ENCODE peak calls at places on chromosomes 6 and 20, in ten cellular contexts. One of them, this sample, is unnamed. For H3K27me3, the result is how much of the 10 kb centered on the place peaks cover.

GRCh38 chr6:133183691-133184090 is 57.5 kb upstream of the EYA4 start:
- DNase-seq in adrenal gland: no peak
- DNase-seq in neural progenitor cell: no peak
- DNase-seq in breast epithelium: no peak
- DNase-seq in MM.1S: no peak
- DNase-seq in body of pancreas: no peak
- DNase-seq in colonic mucosa: no peak
- DNase-seq in right atrium auricular region: no peak
- DNase-seq in brain microvascular endothelial cell: no peak
- DNase-seq in tibial nerve: no peak
- DNase-seq in this sample: no peak

GRCh38 chr20:10467985-10468845 is 33.1 kb downstream of the SLX4IP start:
- DNase-seq in MM.1S: no peak
- DNase-seq in neural progenitor cell: peak
- DNase-seq in adrenal gland: no peak
- DNase-seq in right atrium auricular region: no peak
- DNase-seq in brain microvascular endothelial cell: peak
- DNase-seq in tibial nerve: no peak
- DNase-seq in breast epithelium: no peak
- DNase-seq in colonic mucosa: no peak
- DNase-seq in body of pancreas: no peak
- DNase-seq in this sample: no peak

GRCh38 chr6:132084811-132085509 is 133.8 kb upstream of the CCN2 start:
- DNase-seq in right atrium auricular region: no peak
- DNase-seq in brain microvascular endothelial cell: peak
- DNase-seq in neural progenitor cell: no peak
- DNase-seq in adrenal gland: no peak
- DNase-seq in tibial nerve: no peak
- DNase-seq in body of pancreas: no peak
- DNase-seq in colonic mucosa: no peak
- DNase-seq in breast epithelium: no peak
- DNase-seq in MM.1S: peak
- DNase-seq in this sample: no peak

GRCh38 chr6:50657513-50657912 is 55.8 kb upstream of the TFAP2D start:
- DNase-seq in breast epithelium: no peak
- DNase-seq in right atrium auricular region: no peak
- DNase-seq in brain microvascular endothelial cell: no peak
- DNase-seq in adrenal gland: no peak
- DNase-seq in colonic mucosa: no peak
- DNase-seq in tibial nerve: no peak
- DNase-seq in body of pancreas: no peak
- DNase-seq in MM.1S: no peak
- DNase-seq in neural progenitor cell: no peak
- DNase-seq in this sample: no peak

GRCh38 chr20:15328084-15328483 is 990.7 kb upstream of the FLRT3 start:
- DNase-seq in breast epithelium: peak
- DNase-seq in tibial nerve: no peak
- DNase-seq in colonic mucosa: no peak
- DNase-seq in body of pancreas: no peak
- DNase-seq in brain microvascular endothelial cell: no peak
- DNase-seq in neural progenitor cell: no peak
- DNase-seq in adrenal gland: no peak
- DNase-seq in MM.1S: no peak
- DNase-seq in right atrium auricular region: no peak
- DNase-seq in this sample: no peak

GRCh38 chr6:107320126-107320525 is 139.2 kb downstream of the PDSS2 start:
- DNase-seq in neural progenitor cell: no peak
- DNase-seq in tibial nerve: no peak
- DNase-seq in breast epithelium: no peak
- DNase-seq in right atrium auricular region: no peak
- DNase-seq in body of pancreas: no peak
- DNase-seq in colonic mucosa: no peak
- DNase-seq in brain microvascular endothelial cell: no peak
- DNase-seq in adrenal gland: no peak
- DNase-seq in MM.1S: no peak
- DNase-seq in this sample: no peak

GRCh38 chr6:167893416-167893815 is 66.7 kb downstream of the AFDN start:
- DNase-seq in brain microvascular endothelial cell: peak
- DNase-seq in colonic mucosa: no peak
- DNase-seq in tibial nerve: no peak
- DNase-seq in body of pancreas: no peak
- DNase-seq in breast epithelium: no peak
- DNase-seq in neural progenitor cell: no peak
- DNase-seq in adrenal gland: no peak
- DNase-seq in MM.1S: no peak
- DNase-seq in right atrium auricular region: no peak
- DNase-seq in this sample: no peak

GRCh38 chr6:85464722-85465150 is 14.9 kb downstream of the NT5E start:
- DNase-seq in right atrium auricular region: no peak
- DNase-seq in brain microvascular endothelial cell: peak
- DNase-seq in MM.1S: no peak
- DNase-seq in body of pancreas: no peak
- DNase-seq in colonic mucosa: no peak
- DNase-seq in breast epithelium: no peak
- DNase-seq in tibial nerve: no peak
- DNase-seq in neural progenitor cell: no peak
- DNase-seq in adrenal gland: no peak
- DNase-seq in this sample: no peak

GRCh38 chr20:63214514-63214913 is 1.4 kb downstream of the YTHDF1 start:
- DNase-seq in tibial nerve: no peak
- DNase-seq in right atrium auricular region: no peak
- DNase-seq in brain microvascular endothelial cell: no peak
- DNase-seq in colonic mucosa: no peak
- DNase-seq in breast epithelium: no peak
- DNase-seq in neural progenitor cell: no peak
- DNase-seq in body of pancreas: no peak
- DNase-seq in MM.1S: no peak
- DNase-seq in adrenal gland: no peak
- DNase-seq in this sample: no peak

GRCh38 chr20:63215101-63216040 is 560 bp downstream of the YTHDF1 start:
- DNase-seq in neural progenitor cell: peak
- DNase-seq in breast epithelium: no peak
- DNase-seq in tibial nerve: no peak
- DNase-seq in MM.1S: peak
- DNase-seq in body of pancreas: no peak
- DNase-seq in right atrium auricular region: no peak
- DNase-seq in adrenal gland: no peak
- DNase-seq in brain microvascular endothelial cell: peak
- DNase-seq in colonic mucosa: peak
- DNase-seq in this sample: no peak

GRCh38 chr20:63210011-63210605 is 5.8 kb downstream of the YTHDF1 start:
- DNase-seq in right atrium auricular region: no peak
- DNase-seq in MM.1S: no peak
- DNase-seq in brain microvascular endothelial cell: no peak
- DNase-seq in breast epithelium: no peak
- DNase-seq in body of pancreas: no peak
- DNase-seq in tibial nerve: no peak
- DNase-seq in colonic mucosa: no peak
- DNase-seq in neural progenitor cell: no peak
- DNase-seq in adrenal gland: no peak
- DNase-seq in this sample: no peak

GRCh38 chr20:63212393-63212730 is 3.6 kb downstream of the YTHDF1 start:
- DNase-seq in right atrium auricular region: no peak
- DNase-seq in adrenal gland: no peak
- DNase-seq in breast epithelium: no peak
- DNase-seq in neural progenitor cell: no peak
- DNase-seq in brain microvascular endothelial cell: no peak
- DNase-seq in MM.1S: no peak
- DNase-seq in body of pancreas: no peak
- DNase-seq in colonic mucosa: no peak
- DNase-seq in tibial nerve: no peak
- DNase-seq in this sample: no peak

GRCh38 chr20:63212792-63213191 is 3.1 kb downstream of the YTHDF1 start:
- DNase-seq in adrenal gland: no peak
- DNase-seq in right atrium auricular region: no peak
- DNase-seq in brain microvascular endothelial cell: no peak
- DNase-seq in breast epithelium: no peak
- DNase-seq in colonic mucosa: no peak
- DNase-seq in MM.1S: no peak
- DNase-seq in tibial nerve: no peak
- DNase-seq in neural progenitor cell: no peak
- DNase-seq in body of pancreas: no peak
- DNase-seq in this sample: no peak
- H3K27ac ChIP-seq in adrenal gland: no peak
- H3K27ac ChIP-seq in right atrium auricular region: no peak
- H3K27ac ChIP-seq in brain microvascular endothelial cell: no peak
- H3K27ac ChIP-seq in breast epithelium: no peak
- H3K27ac ChIP-seq in colonic mucosa: no peak
- H3K27ac ChIP-seq in MM.1S: no peak
- H3K27ac ChIP-seq in tibial nerve: no peak
- H3K27ac ChIP-seq in neural progenitor cell: no peak
- H3K27ac ChIP-seq in body of pancreas: no peak
- H3K27ac ChIP-seq in this sample: no peak

DNA sequence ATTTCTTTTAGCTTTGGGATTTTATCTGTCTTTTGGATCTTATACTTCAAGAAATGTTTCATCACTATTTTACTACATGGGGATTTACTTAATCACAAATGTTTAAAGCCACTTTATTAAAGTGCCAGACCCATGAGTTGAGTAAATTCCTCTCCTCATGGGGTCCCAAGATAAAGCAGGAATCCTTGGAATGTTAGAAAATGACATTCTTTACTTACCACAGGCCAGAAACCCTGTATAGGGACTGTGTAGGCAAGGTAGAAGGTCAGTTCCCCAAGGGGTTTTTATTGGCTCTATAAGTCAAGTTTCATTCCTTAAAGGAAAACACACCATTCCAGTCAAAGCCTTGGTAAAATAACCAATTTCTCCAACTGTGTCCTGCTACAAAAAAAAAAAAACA is 28.4 kb upstream of the OR2J2 start:
- DNase-seq in right atrium auricular region: no peak
- DNase-seq in body of pancreas: no peak
- DNase-seq in adrenal gland: no peak
- DNase-seq in neural progenitor cell: no peak
- DNase-seq in breast epithelium: no peak
- DNase-seq in brain microvascular endothelial cell: no peak
- DNase-seq in MM.1S: no peak
- DNase-seq in tibial nerve: no peak
- DNase-seq in colonic mucosa: no peak
- DNase-seq in this sample: no peak
- H3K27me3 ChIP-seq in right atrium auricular region: under half
- H3K27me3 ChIP-seq in body of pancreas: under half
- H3K27me3 ChIP-seq in adrenal gland: under half
- H3K27me3 ChIP-seq in neural progenitor cell: under half
- H3K27me3 ChIP-seq in breast epithelium: under half
- H3K27me3 ChIP-seq in brain microvascular endothelial cell: under half
- H3K27me3 ChIP-seq in MM.1S: under half
- H3K27me3 ChIP-seq in tibial nerve: under half
- H3K27me3 ChIP-seq in colonic mucosa: under half
- H3K27me3 ChIP-seq in this sample: under half

DNA sequence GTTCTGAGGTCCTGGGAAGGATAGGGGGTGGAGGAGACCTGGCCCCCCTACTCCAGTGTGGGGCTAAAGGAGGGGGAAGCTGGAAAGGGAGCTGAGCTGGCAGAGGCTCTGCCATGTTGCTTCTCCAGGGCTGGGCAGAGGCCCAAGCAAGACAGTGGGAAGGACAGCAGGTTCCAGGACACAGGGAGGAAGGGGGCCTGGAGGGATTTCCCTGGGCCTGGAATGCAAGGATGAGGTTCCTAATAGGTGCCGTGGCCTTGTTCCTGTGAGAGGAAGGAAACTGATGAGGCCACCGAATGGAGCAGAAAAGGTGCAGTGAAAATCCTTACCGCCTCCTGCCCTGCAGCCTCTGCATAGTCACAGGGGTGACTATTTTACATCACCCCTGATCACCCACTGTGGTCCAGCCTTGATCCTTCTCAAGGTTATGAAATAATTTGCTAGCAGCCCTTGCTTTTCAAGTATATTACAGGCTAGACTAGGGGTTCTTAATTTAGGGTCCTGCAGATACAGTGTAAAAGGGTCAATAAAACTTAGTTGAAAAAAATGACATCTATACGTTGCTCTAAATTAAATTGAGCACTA is 45.6 kb upstream of the RNF24 start:
- DNase-seq in brain microvascular endothelial cell: no peak
- DNase-seq in adrenal gland: no peak
- DNase-seq in right atrium auricular region: no peak
- DNase-seq in neural progenitor cell: no peak
- DNase-seq in colonic mucosa: no peak
- DNase-seq in tibial nerve: no peak
- DNase-seq in body of pancreas: no peak
- DNase-seq in breast epithelium: no peak
- DNase-seq in MM.1S: no peak
- DNase-seq in this sample: no peak
- TF ChIP-seq CTCF in brain microvascular endothelial cell: no peak
- TF ChIP-seq CTCF in adrenal gland: no peak
- TF ChIP-seq CTCF in right atrium auricular region: no peak
- TF ChIP-seq CTCF in neural progenitor cell: no peak
- TF ChIP-seq CTCF in colonic mucosa: no peak
- TF ChIP-seq CTCF in tibial nerve: no peak
- TF ChIP-seq CTCF in body of pancreas: no peak
- TF ChIP-seq CTCF in breast epithelium: no peak
- TF ChIP-seq CTCF in MM.1S: no peak
- TF ChIP-seq CTCF in this sample: no peak

GRCh38 chr6:35731736-35732532 is 4.9 kb upstream of the ARMC12 start:
- DNase-seq in brain microvascular endothelial cell: peak
- DNase-seq in adrenal gland: peak
- DNase-seq in tibial nerve: peak
- DNase-seq in right atrium auricular region: peak
- DNase-seq in colonic mucosa: peak
- DNase-seq in MM.1S: peak
- DNase-seq in breast epithelium: peak
- DNase-seq in body of pancreas: peak
- DNase-seq in neural progenitor cell: peak
- DNase-seq in this sample: peak

GRCh38 chr6:35731414-35731735 is 5.5 kb upstream of the ARMC12 start:
- DNase-seq in MM.1S: peak
- DNase-seq in neural progenitor cell: peak
- DNase-seq in right atrium auricular region: peak
- DNase-seq in adrenal gland: peak
- DNase-seq in body of pancreas: peak
- DNase-seq in tibial nerve: peak
- DNase-seq in colonic mucosa: peak
- DNase-seq in breast epithelium: peak
- DNase-seq in brain microvascular endothelial cell: peak
- DNase-seq in this sample: peak

GRCh38 chr6:35735452-35735851 is 1.4 kb upstream of the ARMC12 start:
- DNase-seq in MM.1S: no peak
- DNase-seq in colonic mucosa: peak
- DNase-seq in body of pancreas: peak
- DNase-seq in right atrium auricular region: no peak
- DNase-seq in brain microvascular endothelial cell: no peak
- DNase-seq in breast epithelium: no peak
- DNase-seq in adrenal gland: no peak
- DNase-seq in neural progenitor cell: no peak
- DNase-seq in tibial nerve: no peak
- DNase-seq in this sample: no peak

GRCh38 chr6:35730745-35731413 is 6.0 kb upstream of the ARMC12 start:
- DNase-seq in MM.1S: no peak
- DNase-seq in breast epithelium: no peak
- DNase-seq in right atrium auricular region: peak
- DNase-seq in colonic mucosa: no peak
- DNase-seq in brain microvascular endothelial cell: no peak
- DNase-seq in body of pancreas: no peak
- DNase-seq in neural progenitor cell: no peak
- DNase-seq in tibial nerve: peak
- DNase-seq in adrenal gland: no peak
- DNase-seq in this sample: no peak

DNA sequence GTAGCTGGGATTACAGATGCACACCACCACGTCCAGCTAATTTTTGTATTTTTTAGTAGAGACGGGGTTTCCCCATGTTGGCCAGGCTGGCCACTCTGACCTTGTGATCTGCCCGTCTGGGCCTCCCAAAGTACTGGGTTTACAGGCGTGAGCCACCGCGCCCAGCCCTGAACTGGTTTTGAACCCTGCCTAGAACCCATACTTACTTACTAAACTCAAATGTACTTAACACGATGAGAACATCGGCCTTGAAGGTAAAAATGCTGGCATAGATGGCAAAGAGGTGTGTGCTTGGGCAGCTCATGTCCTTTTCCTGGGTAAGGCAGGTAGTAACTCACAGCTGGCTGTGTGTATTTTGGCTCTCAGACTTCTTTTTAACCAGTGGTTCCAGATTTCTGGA is 3.2 kb upstream of the ARMC12 start:
- DNase-seq in body of pancreas: peak
- DNase-seq in colonic mucosa: no peak
- DNase-seq in neural progenitor cell: no peak
- DNase-seq in breast epithelium: no peak
- DNase-seq in right atrium auricular region: no peak
- DNase-seq in brain microvascular endothelial cell: no peak
- DNase-seq in MM.1S: no peak
- DNase-seq in tibial nerve: no peak
- DNase-seq in adrenal gland: no peak
- DNase-seq in this sample: no peak
- H3K27ac ChIP-seq in body of pancreas: peak
- H3K27ac ChIP-seq in colonic mucosa: no peak
- H3K27ac ChIP-seq in neural progenitor cell: no peak
- H3K27ac ChIP-seq in breast epithelium: peak
- H3K27ac ChIP-seq in right atrium auricular region: peak
- H3K27ac ChIP-seq in brain microvascular endothelial cell: no peak
- H3K27ac ChIP-seq in MM.1S: no peak
- H3K27ac ChIP-seq in tibial nerve: peak
- H3K27ac ChIP-seq in adrenal gland: no peak
- H3K27ac ChIP-seq in this sample: peak